ENCODE peak calls at places on chromosomes 1 and 21, in five cellular contexts. H, R, X, D and Z are unnamed samples.

GRCh38 chr1:159084867-159085266 is 8.3 kb upstream of the AIM2 start:
- DNase-seq in H (no peak), X (no peak), R (no peak), D (no peak), Z (no peak)

GRCh38 chr1:230125633-230126528 is 58.8 kb downstream of the GALNT2 start:
- DNase-seq in R (no peak), X (no peak), D (peak; percentile 45), H (no peak), Z (no peak)

GRCh38 chr1:245871881-245872280 is 635.2 kb downstream of the SMYD3 start:
- DNase-seq in D (peak; percentile 100), X (no peak), R (no peak), H (no peak), Z (peak; percentile 56)

GRCh38 chr1:230160957-230161771 is 94.1 kb downstream of the GALNT2 start:
- DNase-seq in R (peak; percentile 71), H (no peak), D (no peak), X (no peak), Z (no peak)

GRCh38 chr1:219542828-219543518 is 69.9 kb downstream of the ZC3H11B start:
- DNase-seq in X (peak; percentile 47), D (peak; percentile 98), H (no peak), R (no peak), Z (peak; percentile 62)

GRCh38 chr1:29631361-29631760 is 395.0 kb downstream of the PTPRU start:
- DNase-seq in X (no peak), R (no peak), D (peak; percentile 52), H (no peak), Z (peak; percentile 38)

GRCh38 chr1:43423672-43424550 is 29.8 kb downstream of the HYI start:
- DNase-seq in X (no peak), D (no peak), R (no peak), H (no peak), Z (no peak)

GRCh38 chr21:45048026-45048698 is 26.2 kb upstream of the ADARB1 start:
- DNase-seq in R (no peak), D (no peak), X (no peak), H (no peak), Z (no peak)

GRCh38 chr1:205144751-205145150 is 23.0 kb upstream of the RBBP5 start:
- DNase-seq in X (no peak), H (no peak), R (no peak), D (peak; percentile 65), Z (peak; percentile 71)

GRCh38 chr1:92030701-92031107 is 919 bp downstream of the EPHX4 start:
- DNase-seq in D (peak; percentile 59), R (no peak), X (peak; percentile 67), H (no peak), Z (peak; percentile 58)

GRCh38 chr1:94022471-94023189 is 98.3 kb downstream of the ABCA4 start:
- DNase-seq in X (no peak), D (peak; percentile 98), H (no peak), R (no peak), Z (peak; percentile 94)

GRCh38 chr1:237492359-237492758 is 398.4 kb downstream of the ZP4 start:
- DNase-seq in D (no peak), X (peak; percentile 45), R (no peak), H (no peak), Z (no peak)

GRCh38 chr1:85398391-85399064 is 66.4 kb downstream of the DDAH1 start:
- DNase-seq in H (no peak), R (no peak), D (peak; percentile 41), X (peak; percentile 23), Z (peak; percentile 82)

GRCh38 chr1:206074839-206075238 is 21.9 kb downstream of the RHEX start:
- DNase-seq in R (no peak), X (no peak), D (no peak), H (no peak), Z (no peak)

GRCh38 chr1:19400875-19401854 is 84.2 kb downstream of the CAPZB start:
- DNase-seq in X (peak; percentile 82), D (no peak), H (no peak), R (no peak), Z (no peak)

GRCh38 chr1:193937308-193937707 is 750.9 kb upstream of the B3GALT2 start:
- DNase-seq in R (no peak), H (no peak), X (peak; percentile 6), D (no peak), Z (no peak)

GRCh38 chr1:1889090-1889750 is 1.7 kb downstream of the GNB1 start:
- DNase-seq in R (no peak), H (no peak), X (no peak), D (no peak), Z (no peak)

GRCh38 chr1:49351744-49352143 is 575.1 kb upstream of the BEND5 start:
- DNase-seq in D (peak; percentile 63), X (no peak), H (no peak), R (no peak), Z (peak; percentile 59)

GRCh38 chr21:29349702-29350101 is 51.0 kb downstream of the BACH1 start:
- DNase-seq in X (no peak), D (no peak), H (no peak), R (no peak), Z (no peak)